ENCODE peak calls at places on chromosome 2, in seven cellular contexts. One of them, this sample, is unnamed.

GRCh38 chr2:45510701-45511420 is 100.2 kb downstream of the SRBD1 start:
- DNase-seq in spleen: no peak
- DNase-seq in SK-N-SH: no peak
- DNase-seq in K562: no peak
- DNase-seq in endothelial cell of umbilical vein: peak
- DNase-seq in GM12891: no peak
- DNase-seq in prostate gland: no peak
- DNase-seq in this sample: no peak

GRCh38 chr2:178819147-178819875 is 12.1 kb upstream of the TTN start:
- DNase-seq in spleen: no peak
- DNase-seq in SK-N-SH: no peak
- DNase-seq in K562: no peak
- DNase-seq in endothelial cell of umbilical vein: peak
- DNase-seq in GM12891: no peak
- DNase-seq in prostate gland: no peak
- DNase-seq in this sample: no peak

GRCh38 chr2:119482481-119483394 is 41.5 kb downstream of the SCTR start:
- DNase-seq in spleen: no peak
- DNase-seq in SK-N-SH: peak
- DNase-seq in K562: no peak
- DNase-seq in endothelial cell of umbilical vein: no peak
- DNase-seq in GM12891: no peak
- DNase-seq in prostate gland: no peak
- DNase-seq in this sample: no peak

GRCh38 chr2:24105816-24106215 is 17.3 kb downstream of the PFN4 start:
- DNase-seq in spleen: no peak
- DNase-seq in SK-N-SH: no peak
- DNase-seq in K562: no peak
- DNase-seq in endothelial cell of umbilical vein: no peak
- DNase-seq in GM12891: no peak
- DNase-seq in prostate gland: no peak
- DNase-seq in this sample: no peak

GRCh38 chr2:17475285-17475684 is 43.0 kb downstream of the RAD51AP2 start:
- DNase-seq in spleen: no peak
- DNase-seq in SK-N-SH: no peak
- DNase-seq in K562: no peak
- DNase-seq in endothelial cell of umbilical vein: no peak
- DNase-seq in GM12891: no peak
- DNase-seq in prostate gland: no peak
- DNase-seq in this sample: no peak

GRCh38 chr2:152037711-152038110 is 61.1 kb downstream of the CACNB4 start:
- DNase-seq in spleen: no peak
- DNase-seq in SK-N-SH: no peak
- DNase-seq in K562: no peak
- DNase-seq in endothelial cell of umbilical vein: no peak
- DNase-seq in GM12891: no peak
- DNase-seq in prostate gland: no peak
- DNase-seq in this sample: no peak

GRCh38 chr2:104844813-104845551 is 8.9 kb upstream of the POU3F3 start:
- DNase-seq in spleen: no peak
- DNase-seq in SK-N-SH: peak
- DNase-seq in K562: no peak
- DNase-seq in endothelial cell of umbilical vein: no peak
- DNase-seq in GM12891: no peak
- DNase-seq in prostate gland: no peak
- DNase-seq in this sample: no peak

GRCh38 chr2:165901595-165901994 is 52.0 kb downstream of the TTC21B start:
- DNase-seq in spleen: no peak
- DNase-seq in SK-N-SH: no peak
- DNase-seq in K562: no peak
- DNase-seq in endothelial cell of umbilical vein: no peak
- DNase-seq in GM12891: no peak
- DNase-seq in prostate gland: peak
- DNase-seq in this sample: no peak

GRCh38 chr2:203112342-203112741 is 97.7 kb downstream of the NBEAL1 start:
- DNase-seq in spleen: no peak
- DNase-seq in SK-N-SH: no peak
- DNase-seq in K562: no peak
- DNase-seq in endothelial cell of umbilical vein: no peak
- DNase-seq in GM12891: no peak
- DNase-seq in prostate gland: no peak
- DNase-seq in this sample: no peak

DNA sequence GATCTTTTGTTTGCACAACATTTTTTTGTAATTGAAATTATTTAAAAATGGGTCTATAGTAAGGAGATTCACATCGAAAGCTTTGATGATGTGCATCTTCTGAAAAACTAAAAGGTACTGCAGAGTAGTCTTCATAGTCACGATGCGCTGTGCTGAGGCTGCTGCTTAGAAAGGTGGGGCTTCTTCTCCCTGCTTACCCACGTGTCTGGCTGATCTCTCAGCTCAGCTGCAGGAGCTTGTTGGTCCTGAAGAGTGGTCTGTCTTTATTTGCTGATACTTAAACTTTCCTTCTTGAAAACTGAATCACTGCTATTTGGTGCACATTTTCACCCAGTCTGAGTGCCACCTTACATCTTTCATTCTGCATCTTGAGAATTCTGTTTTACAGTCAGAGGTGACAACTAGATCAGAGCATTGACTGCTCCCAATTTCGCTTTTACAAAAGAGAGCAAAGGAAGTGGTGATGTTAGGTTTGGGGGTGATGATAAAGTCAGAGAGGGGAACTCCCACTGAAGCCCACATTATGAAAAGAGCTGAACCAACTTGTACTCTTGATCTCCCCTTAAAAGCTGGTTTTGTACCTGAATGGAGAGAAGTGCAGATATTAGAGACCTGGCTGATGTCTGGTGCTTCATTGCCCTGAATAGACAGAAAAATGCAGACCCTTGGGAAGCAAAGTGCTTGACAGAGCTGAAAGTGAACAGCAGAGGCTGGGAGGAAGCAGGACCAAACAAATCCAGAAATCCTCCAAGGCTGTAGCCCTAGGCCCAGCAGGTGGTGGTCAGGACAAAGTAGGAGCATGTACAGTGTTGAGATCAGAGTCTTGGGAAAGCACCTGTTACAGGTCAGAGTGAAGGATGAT is 984.5 kb downstream of the TSN start:
- DNase-seq in spleen: no peak
- DNase-seq in SK-N-SH: no peak
- DNase-seq in K562: no peak
- DNase-seq in endothelial cell of umbilical vein: no peak
- DNase-seq in GM12891: no peak
- DNase-seq in prostate gland: no peak
- DNase-seq in this sample: no peak
- TF ChIP-seq POLR2AphosphoS5 in spleen: no peak
- TF ChIP-seq POLR2AphosphoS5 in SK-N-SH: no peak
- TF ChIP-seq POLR2AphosphoS5 in K562: no peak
- TF ChIP-seq POLR2AphosphoS5 in endothelial cell of umbilical vein: no peak
- TF ChIP-seq POLR2AphosphoS5 in GM12891: no peak
- TF ChIP-seq POLR2AphosphoS5 in prostate gland: no peak
- TF ChIP-seq POLR2AphosphoS5 in this sample: no peak

GRCh38 chr2:237314198-237314597 is 99.8 kb downstream of the COL6A3 start:
- DNase-seq in spleen: no peak
- DNase-seq in SK-N-SH: no peak
- DNase-seq in K562: no peak
- DNase-seq in endothelial cell of umbilical vein: no peak
- DNase-seq in GM12891: no peak
- DNase-seq in prostate gland: no peak
- DNase-seq in this sample: no peak
- TF ChIP-seq POLR2AphosphoS5 in spleen: no peak
- TF ChIP-seq POLR2AphosphoS5 in SK-N-SH: no peak
- TF ChIP-seq POLR2AphosphoS5 in K562: no peak
- TF ChIP-seq POLR2AphosphoS5 in endothelial cell of umbilical vein: no peak
- TF ChIP-seq POLR2AphosphoS5 in GM12891: no peak
- TF ChIP-seq POLR2AphosphoS5 in prostate gland: peak
- TF ChIP-seq POLR2AphosphoS5 in this sample: no peak

GRCh38 chr2:227323818-227324217 is 1.2 kb upstream of the MFF start:
- DNase-seq in spleen: no peak
- DNase-seq in SK-N-SH: no peak
- DNase-seq in K562: no peak
- DNase-seq in endothelial cell of umbilical vein: no peak
- DNase-seq in GM12891: no peak
- DNase-seq in prostate gland: no peak
- DNase-seq in this sample: no peak

GRCh38 chr2:227325056-227325823 is at the start of gene MFF:
- DNase-seq in spleen: peak
- DNase-seq in SK-N-SH: peak
- DNase-seq in K562: peak
- DNase-seq in endothelial cell of umbilical vein: peak
- DNase-seq in GM12891: peak
- DNase-seq in prostate gland: peak
- DNase-seq in this sample: peak

GRCh38 chr2:227324671-227325055 is 388 bp upstream of the MFF start:
- DNase-seq in spleen: no peak
- DNase-seq in SK-N-SH: peak
- DNase-seq in K562: peak
- DNase-seq in endothelial cell of umbilical vein: no peak
- DNase-seq in GM12891: no peak
- DNase-seq in prostate gland: peak
- DNase-seq in this sample: no peak

GRCh38 chr2:227326783-227327182 is 1.7 kb downstream of the MFF start:
- DNase-seq in spleen: no peak
- DNase-seq in SK-N-SH: no peak
- DNase-seq in K562: no peak
- DNase-seq in endothelial cell of umbilical vein: no peak
- DNase-seq in GM12891: no peak
- DNase-seq in prostate gland: no peak
- DNase-seq in this sample: no peak

DNA sequence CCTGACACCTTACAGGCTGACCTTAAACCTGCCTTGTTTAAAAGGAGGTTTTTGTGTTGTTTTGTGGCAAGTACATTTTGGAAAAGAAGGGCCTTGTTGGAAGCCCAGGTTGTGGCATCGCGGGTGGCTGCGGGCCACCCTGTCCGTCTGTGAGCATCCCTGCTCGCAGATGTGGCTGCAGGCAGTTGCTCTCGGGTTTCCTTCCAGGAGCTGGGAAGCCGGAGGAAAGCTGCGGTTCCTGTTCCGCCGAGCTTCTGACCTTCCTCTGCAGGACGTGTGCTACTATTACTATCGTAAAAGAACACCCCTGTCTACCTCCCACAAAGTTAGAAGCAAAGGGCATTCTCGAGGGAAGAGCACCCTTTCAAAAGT is 759 bp downstream of the MFF start:
- DNase-seq in spleen: peak
- DNase-seq in SK-N-SH: peak
- DNase-seq in K562: peak
- DNase-seq in endothelial cell of umbilical vein: peak
- DNase-seq in GM12891: no peak
- DNase-seq in prostate gland: peak
- DNase-seq in this sample: peak
- TF ChIP-seq POLR2AphosphoS5 in spleen: no peak
- TF ChIP-seq POLR2AphosphoS5 in SK-N-SH: no peak
- TF ChIP-seq POLR2AphosphoS5 in K562: no peak
- TF ChIP-seq POLR2AphosphoS5 in endothelial cell of umbilical vein: no peak
- TF ChIP-seq POLR2AphosphoS5 in GM12891: no peak
- TF ChIP-seq POLR2AphosphoS5 in prostate gland: no peak
- TF ChIP-seq POLR2AphosphoS5 in this sample: no peak

DNA sequence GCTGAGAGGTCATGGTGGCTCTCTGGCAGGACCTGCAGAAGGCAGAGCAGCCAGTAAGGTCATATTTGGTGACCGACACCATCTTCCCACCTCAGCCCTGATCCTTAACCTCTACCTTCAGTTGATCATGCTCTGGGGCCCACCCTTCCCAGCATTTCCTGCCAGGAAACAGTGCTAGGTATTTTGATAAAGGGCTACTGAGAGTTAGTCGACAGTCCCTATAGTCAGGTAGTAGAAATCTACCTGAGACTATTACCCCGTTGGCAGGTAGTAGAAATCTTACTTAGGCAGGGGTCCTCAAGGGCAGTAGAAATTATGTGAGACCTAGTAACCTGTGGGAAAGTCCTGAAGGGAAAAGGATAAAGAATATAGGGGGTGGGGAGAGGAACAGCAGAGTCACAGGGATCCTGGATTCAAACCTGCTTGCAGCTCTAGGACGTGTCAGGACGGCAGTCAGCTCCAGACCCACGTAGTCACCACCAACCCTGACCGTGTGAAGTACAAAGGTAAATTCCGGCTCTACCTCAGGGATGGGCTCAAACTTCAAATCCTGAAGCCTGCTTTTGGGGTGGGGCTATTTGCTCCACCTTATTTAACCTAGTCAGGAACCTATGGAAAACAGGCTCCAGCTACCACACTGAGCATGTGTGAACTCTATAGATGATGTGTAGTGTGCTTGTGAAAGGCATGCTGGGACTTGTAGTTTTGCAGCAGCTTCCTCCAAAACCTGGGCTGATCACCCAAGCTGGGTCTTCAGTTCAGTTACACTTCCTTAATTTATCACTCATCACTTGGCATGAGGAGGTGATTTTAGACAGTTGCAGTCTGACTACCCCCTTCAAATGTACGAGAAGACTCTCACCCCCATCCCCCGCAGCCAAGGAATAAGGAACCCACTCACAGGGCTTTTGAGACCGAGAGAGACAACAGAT is at the start of gene DQX1:
- DNase-seq in spleen: peak
- DNase-seq in SK-N-SH: peak
- DNase-seq in K562: peak
- DNase-seq in endothelial cell of umbilical vein: peak
- DNase-seq in GM12891: no peak
- DNase-seq in prostate gland: no peak
- DNase-seq in this sample: peak
- TF ChIP-seq POLR2AphosphoS5 in spleen: no peak
- TF ChIP-seq POLR2AphosphoS5 in SK-N-SH: no peak
- TF ChIP-seq POLR2AphosphoS5 in K562: peak
- TF ChIP-seq POLR2AphosphoS5 in endothelial cell of umbilical vein: peak
- TF ChIP-seq POLR2AphosphoS5 in GM12891: no peak
- TF ChIP-seq POLR2AphosphoS5 in prostate gland: no peak
- TF ChIP-seq POLR2AphosphoS5 in this sample: peak

DNA sequence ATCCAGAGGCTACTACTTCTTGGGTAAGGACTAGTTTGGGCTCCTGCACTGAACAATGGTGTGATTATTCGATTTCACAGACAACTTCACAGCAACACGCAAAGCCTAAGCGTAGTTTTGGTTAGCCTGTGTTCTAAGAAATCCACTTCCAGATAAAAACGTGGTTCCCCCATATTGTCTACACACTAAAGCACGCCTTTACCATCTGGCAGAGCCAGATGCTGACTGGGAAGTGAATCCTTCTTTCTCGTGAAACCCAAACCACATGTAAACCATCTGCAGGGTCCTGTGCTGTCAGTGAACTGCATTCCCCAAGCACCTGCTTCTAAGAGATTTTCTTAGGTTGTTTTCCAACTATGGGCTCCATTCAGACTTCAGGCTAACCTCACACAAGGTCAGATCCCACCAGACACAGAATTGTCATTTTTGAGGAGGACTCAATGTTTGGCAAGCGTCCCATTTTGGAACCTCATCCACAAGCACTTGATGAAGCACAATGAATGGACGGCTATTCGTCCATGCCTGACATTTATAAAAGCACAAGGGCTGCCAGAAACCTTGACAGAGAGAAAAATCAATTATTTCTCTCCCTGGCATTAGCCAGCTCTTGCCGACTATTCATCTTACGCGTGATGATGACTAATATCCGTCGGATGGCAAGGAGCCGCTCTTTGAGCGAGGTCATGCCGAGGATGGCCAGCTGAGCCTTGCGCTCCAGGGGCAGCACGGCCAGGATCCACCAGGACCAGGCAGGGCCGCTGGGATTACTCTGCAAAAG is 38.4 kb downstream of the LONRF2 start:
- DNase-seq in spleen: no peak
- DNase-seq in SK-N-SH: no peak
- DNase-seq in K562: peak
- DNase-seq in endothelial cell of umbilical vein: no peak
- DNase-seq in GM12891: no peak
- DNase-seq in prostate gland: no peak
- DNase-seq in this sample: no peak
- TF ChIP-seq POLR2AphosphoS5 in spleen: no peak
- TF ChIP-seq POLR2AphosphoS5 in SK-N-SH: no peak
- TF ChIP-seq POLR2AphosphoS5 in K562: no peak
- TF ChIP-seq POLR2AphosphoS5 in endothelial cell of umbilical vein: no peak
- TF ChIP-seq POLR2AphosphoS5 in GM12891: no peak
- TF ChIP-seq POLR2AphosphoS5 in prostate gland: no peak
- TF ChIP-seq POLR2AphosphoS5 in this sample: no peak

GRCh38 chr2:239951117-239951734 is 73.9 kb downstream of the NDUFA10 start:
- DNase-seq in spleen: no peak
- DNase-seq in SK-N-SH: no peak
- DNase-seq in K562: no peak
- DNase-seq in endothelial cell of umbilical vein: no peak
- DNase-seq in GM12891: no peak
- DNase-seq in prostate gland: no peak
- DNase-seq in this sample: no peak
- TF ChIP-seq POLR2AphosphoS5 in spleen: no peak
- TF ChIP-seq POLR2AphosphoS5 in SK-N-SH: no peak
- TF ChIP-seq POLR2AphosphoS5 in K562: no peak
- TF ChIP-seq POLR2AphosphoS5 in endothelial cell of umbilical vein: no peak
- TF ChIP-seq POLR2AphosphoS5 in GM12891: no peak
- TF ChIP-seq POLR2AphosphoS5 in prostate gland: no peak
- TF ChIP-seq POLR2AphosphoS5 in this sample: no peak